ENCODE peak calls at places on chromosomes 7 and 10, in ten cellular contexts. One of them, this sample, is unnamed.
A peak's percentile ranks its signal among the peaks of the same experiment; 100 is the strongest.

GRCh38 chr10:96319754-96320514 is 15.7 kb downstream of the DNTT start:
- DNase-seq in activated CD4-positive, alpha-beta T cell treated with anti-CD3 and anti-CD28 coated beads for 24 hours: no peak
- DNase-seq in neural crest cell: no peak
- DNase-seq in T-helper 2 cell treated with Interferon-gamma antibody and Interleukin-4, amounts not matched to agents 5 μg/mL and 100 μg/mL, for 36 hours: no peak
- DNase-seq in GF-D8: no peak
- DNase-seq in Right ventricle myocardium superior: no peak
- DNase-seq in CD4-positive, alpha-beta T cell: no peak
- DNase-seq in HTR-8/SVneo: no peak
- DNase-seq in tibial nerve: no peak
- DNase-seq in choroid plexus epithelial cell: peak; percentile 4
- DNase-seq in this sample: no peak

GRCh38 chr10:132036153-132036886 is 29.4 kb upstream of the JAKMIP3 start:
- DNase-seq in activated CD4-positive, alpha-beta T cell treated with anti-CD3 and anti-CD28 coated beads for 24 hours: no peak
- DNase-seq in neural crest cell: peak; percentile 18
- DNase-seq in T-helper 2 cell treated with Interferon-gamma antibody and Interleukin-4, amounts not matched to agents 5 μg/mL and 100 μg/mL, for 36 hours: no peak
- DNase-seq in GF-D8: no peak
- DNase-seq in Right ventricle myocardium superior: peak; percentile 55
- DNase-seq in CD4-positive, alpha-beta T cell: no peak
- DNase-seq in HTR-8/SVneo: no peak
- DNase-seq in tibial nerve: no peak
- DNase-seq in choroid plexus epithelial cell: peak; percentile 18
- DNase-seq in this sample: no peak

GRCh38 chr7:24531255-24531654 is 42.0 kb upstream of the PALS2 start:
- DNase-seq in activated CD4-positive, alpha-beta T cell treated with anti-CD3 and anti-CD28 coated beads for 24 hours: no peak
- DNase-seq in neural crest cell: no peak
- DNase-seq in T-helper 2 cell treated with Interferon-gamma antibody and Interleukin-4, amounts not matched to agents 5 μg/mL and 100 μg/mL, for 36 hours: no peak
- DNase-seq in GF-D8: no peak
- DNase-seq in Right ventricle myocardium superior: no peak
- DNase-seq in CD4-positive, alpha-beta T cell: no peak
- DNase-seq in HTR-8/SVneo: no peak
- DNase-seq in tibial nerve: no peak
- DNase-seq in choroid plexus epithelial cell: no peak
- DNase-seq in this sample: no peak

GRCh38 chr7:37916017-37916672 is 472 bp downstream of the SFRP4 start:
- DNase-seq in activated CD4-positive, alpha-beta T cell treated with anti-CD3 and anti-CD28 coated beads for 24 hours: no peak
- DNase-seq in neural crest cell: no peak
- DNase-seq in T-helper 2 cell treated with Interferon-gamma antibody and Interleukin-4, amounts not matched to agents 5 μg/mL and 100 μg/mL, for 36 hours: no peak
- DNase-seq in GF-D8: no peak
- DNase-seq in Right ventricle myocardium superior: peak; percentile 51
- DNase-seq in CD4-positive, alpha-beta T cell: no peak
- DNase-seq in HTR-8/SVneo: no peak
- DNase-seq in tibial nerve: peak; percentile 29
- DNase-seq in choroid plexus epithelial cell: no peak
- DNase-seq in this sample: no peak

GRCh38 chr10:96306516-96306915 is 2.3 kb downstream of the DNTT start:
- DNase-seq in activated CD4-positive, alpha-beta T cell treated with anti-CD3 and anti-CD28 coated beads for 24 hours: no peak
- DNase-seq in neural crest cell: no peak
- DNase-seq in T-helper 2 cell treated with Interferon-gamma antibody and Interleukin-4, amounts not matched to agents 5 μg/mL and 100 μg/mL, for 36 hours: no peak
- DNase-seq in GF-D8: peak; percentile 65
- DNase-seq in Right ventricle myocardium superior: peak; percentile 73
- DNase-seq in CD4-positive, alpha-beta T cell: peak; percentile 10
- DNase-seq in HTR-8/SVneo: no peak
- DNase-seq in tibial nerve: peak; percentile 39
- DNase-seq in choroid plexus epithelial cell: no peak
- DNase-seq in this sample: no peak

GRCh38 chr10:42578019-42578418 is 60.4 kb downstream of the ZNF33B start:
- DNase-seq in activated CD4-positive, alpha-beta T cell treated with anti-CD3 and anti-CD28 coated beads for 24 hours: no peak
- DNase-seq in neural crest cell: no peak
- DNase-seq in T-helper 2 cell treated with Interferon-gamma antibody and Interleukin-4, amounts not matched to agents 5 μg/mL and 100 μg/mL, for 36 hours: no peak
- DNase-seq in GF-D8: no peak
- DNase-seq in Right ventricle myocardium superior: no peak
- DNase-seq in CD4-positive, alpha-beta T cell: no peak
- DNase-seq in HTR-8/SVneo: no peak
- DNase-seq in tibial nerve: no peak
- DNase-seq in choroid plexus epithelial cell: no peak
- DNase-seq in this sample: no peak

GRCh38 chr7:2544541-2545188 is 10.7 kb downstream of the BRAT1 start:
- DNase-seq in activated CD4-positive, alpha-beta T cell treated with anti-CD3 and anti-CD28 coated beads for 24 hours: no peak
- DNase-seq in neural crest cell: no peak
- DNase-seq in T-helper 2 cell treated with Interferon-gamma antibody and Interleukin-4, amounts not matched to agents 5 μg/mL and 100 μg/mL, for 36 hours: no peak
- DNase-seq in GF-D8: no peak
- DNase-seq in Right ventricle myocardium superior: peak; percentile 32
- DNase-seq in CD4-positive, alpha-beta T cell: no peak
- DNase-seq in HTR-8/SVneo: no peak
- DNase-seq in tibial nerve: no peak
- DNase-seq in choroid plexus epithelial cell: no peak
- DNase-seq in this sample: no peak

GRCh38 chr7:158097511-158098124 is 490.0 kb downstream of the PTPRN2 start:
- DNase-seq in activated CD4-positive, alpha-beta T cell treated with anti-CD3 and anti-CD28 coated beads for 24 hours: no peak
- DNase-seq in neural crest cell: no peak
- DNase-seq in T-helper 2 cell treated with Interferon-gamma antibody and Interleukin-4, amounts not matched to agents 5 μg/mL and 100 μg/mL, for 36 hours: no peak
- DNase-seq in GF-D8: no peak
- DNase-seq in Right ventricle myocardium superior: peak; percentile 14
- DNase-seq in CD4-positive, alpha-beta T cell: no peak
- DNase-seq in HTR-8/SVneo: no peak
- DNase-seq in tibial nerve: no peak
- DNase-seq in choroid plexus epithelial cell: no peak
- DNase-seq in this sample: no peak

GRCh38 chr7:98687331-98687863 is 70.3 kb downstream of the NPTX2 start:
- DNase-seq in activated CD4-positive, alpha-beta T cell treated with anti-CD3 and anti-CD28 coated beads for 24 hours: no peak
- DNase-seq in neural crest cell: no peak
- DNase-seq in T-helper 2 cell treated with Interferon-gamma antibody and Interleukin-4, amounts not matched to agents 5 μg/mL and 100 μg/mL, for 36 hours: no peak
- DNase-seq in GF-D8: no peak
- DNase-seq in Right ventricle myocardium superior: no peak
- DNase-seq in CD4-positive, alpha-beta T cell: no peak
- DNase-seq in HTR-8/SVneo: no peak
- DNase-seq in tibial nerve: no peak
- DNase-seq in choroid plexus epithelial cell: no peak
- DNase-seq in this sample: peak; percentile 45

GRCh38 chr7:35697414-35698175 is 2.7 kb upstream of the HERPUD2 start:
- DNase-seq in activated CD4-positive, alpha-beta T cell treated with anti-CD3 and anti-CD28 coated beads for 24 hours: no peak
- DNase-seq in neural crest cell: no peak
- DNase-seq in T-helper 2 cell treated with Interferon-gamma antibody and Interleukin-4, amounts not matched to agents 5 μg/mL and 100 μg/mL, for 36 hours: no peak
- DNase-seq in GF-D8: peak; percentile 77
- DNase-seq in Right ventricle myocardium superior: no peak
- DNase-seq in CD4-positive, alpha-beta T cell: no peak
- DNase-seq in HTR-8/SVneo: peak; percentile 45
- DNase-seq in tibial nerve: no peak
- DNase-seq in choroid plexus epithelial cell: peak; percentile 74
- DNase-seq in this sample: peak; percentile 54

GRCh38 chr7:121909721-121910359 is 36.9 kb downstream of the PTPRZ1 start:
- DNase-seq in activated CD4-positive, alpha-beta T cell treated with anti-CD3 and anti-CD28 coated beads for 24 hours: no peak
- DNase-seq in neural crest cell: no peak
- DNase-seq in T-helper 2 cell treated with Interferon-gamma antibody and Interleukin-4, amounts not matched to agents 5 μg/mL and 100 μg/mL, for 36 hours: no peak
- DNase-seq in GF-D8: no peak
- DNase-seq in Right ventricle myocardium superior: no peak
- DNase-seq in CD4-positive, alpha-beta T cell: no peak
- DNase-seq in HTR-8/SVneo: no peak
- DNase-seq in tibial nerve: no peak
- DNase-seq in choroid plexus epithelial cell: no peak
- DNase-seq in this sample: no peak

GRCh38 chr7:11194492-11194891 is 220.8 kb downstream of the PHF14 start:
- DNase-seq in activated CD4-positive, alpha-beta T cell treated with anti-CD3 and anti-CD28 coated beads for 24 hours: no peak
- DNase-seq in neural crest cell: no peak
- DNase-seq in T-helper 2 cell treated with Interferon-gamma antibody and Interleukin-4, amounts not matched to agents 5 μg/mL and 100 μg/mL, for 36 hours: no peak
- DNase-seq in GF-D8: no peak
- DNase-seq in Right ventricle myocardium superior: no peak
- DNase-seq in CD4-positive, alpha-beta T cell: no peak
- DNase-seq in HTR-8/SVneo: no peak
- DNase-seq in tibial nerve: no peak
- DNase-seq in choroid plexus epithelial cell: no peak
- DNase-seq in this sample: no peak